ENCODE peak calls at places on chromosomes 2 and 18, in six cellular contexts. O is pancreas, Y is PC-3, H is RWPE2, X is adrenal gland, L is tibial nerve. Q is an unnamed sample. For H3K4me1, the result is how much of the 10 kb centered on the place peaks cover.

GRCh38 chr2:85760371-85760770 is 6.6 kb downstream of the ATOH8 start:
- DNase-seq in Y (no peak), O (no peak), H (no peak), X (no peak), L (no peak), Q (no peak)

GRCh38 chr2:74548919-74549684 is 4.6 kb downstream of the LOXL3 start:
- DNase-seq in Y (peak), X (peak), H (no peak), L (peak), O (peak), Q (no peak)

GRCh38 chr2:7014201-7014640 is 97.0 kb downstream of the RNF144A start:
- DNase-seq in L (no peak), H (no peak), Y (peak), X (no peak), O (no peak), Q (no peak)

GRCh38 chr18:34493566-34494358 is 216.3 kb upstream of the DTNA start:
- DNase-seq in O (peak), X (no peak), H (no peak), Y (peak), L (no peak), Q (no peak)

GRCh38 chr2:72780483-72780882 is 45.4 kb downstream of the EXOC6B start:
- DNase-seq in Y (peak), X (no peak), O (no peak), H (no peak), L (no peak), Q (no peak)

GRCh38 chr2:113160962-113161361 is 12.8 kb upstream of the PSD4 start:
- DNase-seq in X (no peak), H (no peak), L (no peak), Y (no peak), O (no peak), Q (no peak)

GRCh38 chr2:239729681-239730566 is 295.2 kb downstream of the NDUFA10 start:
- DNase-seq in L (no peak), H (peak), Y (no peak), X (no peak), O (no peak), Q (no peak)

GRCh38 chr18:6956495-6956894 is 161.1 kb downstream of the LAMA1 start:
- DNase-seq in X (no peak), Y (no peak), O (peak), L (no peak), H (no peak), Q (no peak)

GRCh38 chr2:237774811-237775553 is 23.6 kb upstream of the RBM44 start:
- DNase-seq in L (no peak), X (peak), Y (peak), O (peak), H (no peak), Q (no peak)

GRCh38 chr2:110104025-110104771 is 11.4 kb downstream of the MALL start:
- DNase-seq in X (no peak), Y (peak), H (no peak), O (no peak), L (no peak), Q (no peak)

GRCh38 chr2:238925281-238925680 is 77.4 kb downstream of the TWIST2 start:
- DNase-seq in X (no peak), H (no peak), L (no peak), O (no peak), Y (no peak), Q (no peak)

GRCh38 chr2:175630319-175631246 is 371.5 kb downstream of the LNPK start:
- DNase-seq in H (peak), Y (peak), O (no peak), X (no peak), L (no peak), Q (peak)

DNA sequence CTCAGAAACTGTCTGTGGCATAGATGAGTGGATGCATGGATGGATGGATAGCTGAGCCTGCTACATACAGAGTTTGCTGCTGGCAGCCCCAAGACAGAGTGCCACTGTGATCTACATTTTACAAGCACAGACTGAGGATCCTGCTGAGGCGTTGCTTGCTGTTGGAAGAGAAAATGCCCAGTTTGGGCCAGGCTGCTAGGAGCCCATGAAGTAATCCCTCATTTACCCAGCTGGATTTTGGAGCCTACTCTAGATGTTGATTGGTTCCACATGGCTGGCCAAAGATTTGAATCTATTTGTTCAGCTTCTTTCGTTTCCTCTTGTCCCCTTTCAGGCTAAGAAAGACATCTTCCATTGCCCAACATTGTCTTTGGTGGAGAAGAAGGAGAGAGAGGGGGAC is 261.3 kb downstream of the CLIP4 start:
- DNase-seq in O (no peak), L (no peak), Y (no peak), X (no peak), H (no peak), Q (no peak)
- H3K4me1 ChIP-seq in O (under half), L (under half), Y (under half), X (under half), H (under half), Q (under half)

DNA sequence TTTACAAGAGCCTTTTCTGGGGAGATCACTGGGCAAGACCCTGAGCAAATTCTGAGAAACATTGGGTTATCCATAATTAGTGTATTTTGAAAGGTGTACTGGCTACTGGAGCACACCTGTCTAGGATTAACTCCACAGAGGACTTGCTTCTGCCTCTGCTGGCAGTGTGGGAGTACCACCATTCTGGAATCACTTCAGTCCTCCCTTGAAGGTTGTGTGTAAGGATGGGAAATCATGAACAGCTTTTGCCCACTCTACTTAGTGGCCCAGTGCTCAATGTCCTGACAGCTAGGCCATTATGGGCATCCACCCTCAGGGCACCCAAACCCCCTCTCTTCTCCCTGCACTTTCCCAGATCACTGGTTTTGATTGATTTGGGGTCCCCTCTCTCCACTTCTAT is 8.1 kb upstream of the SANBR start:
- DNase-seq in O (no peak), X (no peak), H (no peak), L (no peak), Y (no peak), Q (no peak)
- TF ChIP-seq CTCF in O (no peak), X (no peak), H (no peak), L (no peak), Y (no peak), Q (no peak)

GRCh38 chr2:47073217-47073616 is 81.9 kb downstream of the STPG4 start:
- DNase-seq in Y (no peak), X (no peak), H (no peak), O (no peak), L (no peak), Q (no peak)
- H3K4me1 ChIP-seq in Y (half or more), X (under half), H (under half), O (under half), L (half or more), Q (under half)

DNA sequence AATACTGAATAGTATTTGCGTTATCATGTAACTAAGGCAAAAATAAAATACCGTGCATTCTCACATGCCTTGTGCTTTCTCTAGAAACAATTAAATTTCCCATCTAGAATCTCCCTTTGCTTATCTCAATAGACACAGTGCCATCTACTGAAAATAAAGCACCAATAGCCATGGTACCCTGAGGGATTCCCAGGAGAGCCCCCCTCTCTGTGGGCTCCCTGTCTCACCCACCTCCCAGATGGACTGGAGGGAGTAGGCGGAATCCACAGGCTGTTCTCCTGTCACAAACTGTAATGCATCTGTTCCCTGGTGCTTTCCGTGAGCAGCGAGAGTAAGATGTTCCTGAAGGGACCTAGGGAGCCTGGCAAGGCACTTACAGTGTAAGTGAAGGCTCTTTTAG is 112.4 kb upstream of the UPP2 start:
- DNase-seq in X (no peak), Y (no peak), H (no peak), L (no peak), O (no peak), Q (no peak)
- TF ChIP-seq CTCF in X (no peak), Y (peak), H (peak), L (no peak), O (no peak), Q (no peak)

DNA sequence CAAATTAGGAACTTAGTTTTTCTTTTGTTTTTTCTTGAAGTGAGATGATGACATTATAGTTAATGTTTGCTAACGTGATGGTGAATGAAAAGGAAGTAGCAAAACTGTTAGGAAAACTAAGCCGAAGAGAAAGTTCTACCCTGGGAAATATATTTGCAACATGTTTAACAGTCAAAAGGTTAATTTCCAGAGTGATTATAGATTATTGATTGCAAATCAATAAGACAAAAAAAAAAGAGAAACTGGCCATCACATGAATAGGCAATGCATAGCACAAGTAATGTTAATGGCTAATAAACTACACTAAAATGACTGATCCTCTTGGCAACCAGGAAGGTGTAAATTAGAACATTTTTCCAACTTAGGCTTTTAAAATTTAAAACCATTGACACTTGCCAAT is 26.0 kb upstream of the AMMECR1L start:
- DNase-seq in H (no peak), O (no peak), Y (no peak), L (no peak), X (no peak), Q (no peak)
- H3K4me1 ChIP-seq in H (under half), O (under half), Y (under half), L (under half), X (under half), Q (under half)

GRCh38 chr2:232871835-232872736 is 2.0 kb downstream of the SNORC start:
- DNase-seq in O (no peak), X (peak), Y (no peak), L (peak), H (no peak), Q (no peak)

GRCh38 chr2:232871418-232871834 is 1.4 kb downstream of the SNORC start:
- DNase-seq in L (peak), O (no peak), X (no peak), H (no peak), Y (no peak), Q (no peak)

GRCh38 chr2:232870766-232871371 is 805 bp downstream of the SNORC start:
- DNase-seq in L (peak), O (no peak), H (no peak), Y (no peak), X (no peak), Q (no peak)

GRCh38 chr2:232870002-232870765 is at the start of gene SNORC:
- DNase-seq in Y (no peak), L (no peak), H (no peak), X (no peak), O (no peak), Q (no peak)

GRCh38 chr2:232869138-232870001 is 694 bp upstream of the SNORC start:
- DNase-seq in H (no peak), O (no peak), X (no peak), L (no peak), Y (no peak), Q (no peak)
- TF ChIP-seq CTCF in H (no peak), O (no peak), X (no peak), L (no peak), Y (no peak), Q (no peak)

Q was measured in foreskin keratinocyte.